ENCODE peak calls at places on chromosomes 5 and 9, in six cellular contexts. M is foreskin keratinocyte, B is progenitor cell of endocrine pancreas, L is fibroblast of villous mesenchyme, P is lower leg skin, U is mesothelial cell of epicardium. G is an unnamed sample.

GRCh38 chr5:154371687-154372086 is 74.1 kb upstream of the SAP30L start:
- DNase-seq in U (no peak), B (no peak), P (peak), L (peak), M (no peak), G (no peak)

GRCh38 chr9:109794361-109795012 is 14.5 kb downstream of the PALM2AKAP2 start:
- DNase-seq in B (no peak), M (no peak), P (no peak), L (peak), U (no peak), G (no peak)

GRCh38 chr5:18920966-18921365 is 1067.0 kb downstream of the CDH18 start:
- DNase-seq in M (no peak), L (no peak), U (no peak), P (no peak), B (no peak), G (no peak)

GRCh38 chr5:180690562-180690961 is 41.2 kb upstream of the FLT4 start:
- DNase-seq in L (no peak), B (no peak), M (no peak), P (no peak), U (no peak), G (no peak)

GRCh38 chr5:76104027-76104426 is 20.8 kb downstream of the SV2C start:
- DNase-seq in M (no peak), B (peak), P (no peak), U (no peak), L (peak), G (no peak)

GRCh38 chr5:149442563-149443182 is 63.6 kb upstream of the IL17B start:
- DNase-seq in L (peak), U (peak), P (peak), B (peak), M (no peak), G (peak)

GRCh38 chr9:4662989-4663792 is 1.1 kb downstream of the PLPP6 start:
- DNase-seq in P (no peak), M (no peak), L (peak), U (no peak), B (no peak), G (no peak)

GRCh38 chr5:67289763-67290521 is 93.3 kb upstream of the CD180 start:
- DNase-seq in U (no peak), P (no peak), L (no peak), B (no peak), M (no peak), G (no peak)

GRCh38 chr5:79712741-79713140 is 23.1 kb downstream of the CMYA5 start:
- DNase-seq in P (no peak), B (no peak), U (no peak), L (no peak), M (no peak), G (no peak)

GRCh38 chr5:139439013-139439903 is at the start of gene DNAJC18:
- DNase-seq in U (peak), L (peak), M (no peak), P (peak), B (peak), G (peak)

GRCh38 chr9:123678038-123678877 is 251.7 kb downstream of the DENND1A start:
- DNase-seq in P (no peak), L (peak), B (no peak), U (no peak), M (no peak), G (no peak)

GRCh38 chr9:137052998-137053943 is 590 bp downstream of the ENTPD2 start:
- DNase-seq in U (no peak), L (no peak), B (no peak), M (no peak), P (no peak), G (no peak)

DNA sequence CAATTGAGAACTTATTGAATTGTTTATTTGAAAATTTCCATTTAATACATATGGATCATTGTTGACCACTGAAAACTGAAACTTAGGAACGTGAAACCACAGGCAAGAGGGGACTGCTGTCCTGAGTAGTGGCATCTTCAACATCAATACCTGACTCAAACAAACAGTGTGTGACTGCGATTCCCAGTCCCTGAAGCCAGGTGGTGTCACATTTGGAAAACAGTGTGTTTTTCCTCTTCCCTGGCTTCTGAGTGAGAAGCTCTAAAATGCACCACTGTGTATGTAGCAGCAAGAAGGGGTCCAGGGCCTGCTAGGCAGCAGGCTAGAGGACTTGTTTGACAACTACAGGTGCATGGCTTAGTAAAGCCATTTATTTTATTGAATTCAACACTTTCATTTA is 10.8 kb downstream of the GAPT start:
- DNase-seq in U (no peak), B (no peak), P (no peak), L (no peak), M (no peak), G (no peak)
- TF ChIP-seq CTCF in U (no peak), B (peak), P (no peak), L (no peak), M (no peak), G (no peak)

GRCh38 chr5:41432481-41433253 is 77.7 kb downstream of the PLCXD3 start:
- DNase-seq in M (no peak), P (no peak), B (no peak), U (no peak), L (no peak), G (no peak)

GRCh38 chr5:41435276-41435675 is 75.1 kb downstream of the PLCXD3 start:
- DNase-seq in U (no peak), M (no peak), L (no peak), P (no peak), B (no peak), G (no peak)

DNA sequence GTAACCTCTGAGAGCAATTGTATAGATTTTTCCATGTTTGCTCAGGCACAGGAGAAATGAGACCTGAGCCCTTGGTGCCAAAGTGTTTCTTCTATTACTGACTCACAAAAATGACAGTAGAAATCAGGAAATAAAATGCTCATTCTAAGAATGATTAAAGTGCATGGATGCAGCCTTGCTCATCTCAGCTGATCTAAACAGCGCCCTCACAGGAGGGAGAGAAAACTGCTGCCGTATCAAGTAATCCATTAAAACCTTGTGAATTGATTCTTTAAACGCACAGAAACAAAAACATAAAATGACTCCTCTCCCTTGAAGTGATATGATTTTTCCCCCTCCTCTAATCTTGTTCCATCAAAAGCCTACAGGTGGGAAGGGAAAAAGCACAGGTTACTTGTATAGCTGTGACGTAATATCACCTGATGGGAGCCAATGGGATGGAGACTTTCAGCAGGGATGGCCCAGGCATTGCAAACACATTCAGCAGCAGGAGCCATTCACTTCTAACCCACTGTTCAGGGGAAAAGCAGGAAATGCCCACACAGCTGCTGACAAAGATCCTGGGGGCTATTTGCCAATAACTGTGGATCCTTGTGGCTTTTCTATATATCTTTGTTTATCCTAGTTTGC is 76.7 kb downstream of the PLCXD3 start:
- DNase-seq in M (no peak), L (peak), P (no peak), U (no peak), B (no peak), G (peak)
- TF ChIP-seq CTCF in M (peak), L (peak), P (no peak), U (peak), B (peak), G (peak)

DNA sequence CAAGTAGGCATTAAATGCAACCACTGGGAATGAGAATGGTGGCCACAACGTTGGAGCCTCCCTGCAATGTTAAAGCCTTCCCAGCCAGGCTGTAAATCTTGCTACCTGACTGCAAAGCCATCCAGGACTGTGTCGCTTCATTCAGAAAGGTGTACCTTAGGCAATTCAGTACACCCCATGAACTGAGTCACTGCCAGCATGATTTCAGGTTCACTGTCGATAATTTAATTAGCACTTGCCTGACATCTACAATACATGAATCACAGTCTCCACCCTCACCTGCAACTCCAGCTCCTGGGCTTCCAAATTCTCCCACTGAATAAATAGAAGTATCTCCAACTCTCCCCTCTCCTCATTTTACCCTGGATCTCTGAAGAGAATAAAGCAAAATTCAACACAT is 108.4 kb downstream of the SLIT3 start:
- DNase-seq in P (no peak), M (no peak), L (no peak), B (no peak), U (no peak), G (no peak)
- TF ChIP-seq CTCF in P (no peak), M (no peak), L (no peak), B (no peak), U (no peak), G (no peak)

GRCh38 chr5:157749462-157749799 is 5.9 kb downstream of the LSM11 start:
- DNase-seq in M (no peak), U (no peak), B (no peak), P (no peak), L (no peak), G (no peak)
- TF ChIP-seq CTCF in M (no peak), U (no peak), B (no peak), P (no peak), L (no peak), G (no peak)